ENCODE peak calls at places on chromosome 17, in seven cellular contexts. One of them, this sample, is unnamed.

GRCh38 chr17:746181-746580 is 5.9 kb downstream of the GEMIN4 start:
- DNase-seq in PC-9: no peak
- DNase-seq in left ventricle myocardium inferior: no peak
- DNase-seq in Calu3: no peak
- DNase-seq in astrocyte of the spinal cord: no peak
- DNase-seq in heart left ventricle: no peak
- DNase-seq in mucosa of descending colon: no peak
- DNase-seq in this sample: no peak

GRCh38 chr17:5800646-5801045 is 216.3 kb upstream of the NLRP1 start:
- DNase-seq in PC-9: no peak
- DNase-seq in left ventricle myocardium inferior: no peak
- DNase-seq in Calu3: no peak
- DNase-seq in astrocyte of the spinal cord: no peak
- DNase-seq in heart left ventricle: no peak
- DNase-seq in mucosa of descending colon: no peak
- DNase-seq in this sample: no peak

GRCh38 chr17:59631221-59631720 is 11.6 kb downstream of the CLTC start:
- DNase-seq in PC-9: no peak
- DNase-seq in left ventricle myocardium inferior: no peak
- DNase-seq in Calu3: no peak
- DNase-seq in astrocyte of the spinal cord: no peak
- DNase-seq in heart left ventricle: no peak
- DNase-seq in mucosa of descending colon: no peak
- DNase-seq in this sample: no peak

GRCh38 chr17:17056167-17056562 is 13.9 kb downstream of the MPRIP start:
- DNase-seq in PC-9: no peak
- DNase-seq in left ventricle myocardium inferior: no peak
- DNase-seq in Calu3: no peak
- DNase-seq in astrocyte of the spinal cord: no peak
- DNase-seq in heart left ventricle: no peak
- DNase-seq in mucosa of descending colon: no peak
- DNase-seq in this sample: no peak

GRCh38 chr17:78969865-78970264 is 9.9 kb downstream of the LGALS3BP start:
- DNase-seq in PC-9: no peak
- DNase-seq in left ventricle myocardium inferior: no peak
- DNase-seq in Calu3: no peak
- DNase-seq in astrocyte of the spinal cord: no peak
- DNase-seq in heart left ventricle: no peak
- DNase-seq in mucosa of descending colon: no peak
- DNase-seq in this sample: no peak

GRCh38 chr17:46046957-46047356 is 47.9 kb downstream of the STH start:
- DNase-seq in PC-9: no peak
- DNase-seq in left ventricle myocardium inferior: no peak
- DNase-seq in Calu3: no peak
- DNase-seq in astrocyte of the spinal cord: no peak
- DNase-seq in heart left ventricle: no peak
- DNase-seq in mucosa of descending colon: no peak
- DNase-seq in this sample: peak

GRCh38 chr17:11269210-11269609 is 28.2 kb downstream of the SHISA6 start:
- DNase-seq in PC-9: no peak
- DNase-seq in left ventricle myocardium inferior: no peak
- DNase-seq in Calu3: no peak
- DNase-seq in astrocyte of the spinal cord: no peak
- DNase-seq in heart left ventricle: no peak
- DNase-seq in mucosa of descending colon: no peak
- DNase-seq in this sample: no peak

GRCh38 chr17:13631541-13631940 is 29.8 kb upstream of the HS3ST3A1 start:
- DNase-seq in PC-9: no peak
- DNase-seq in left ventricle myocardium inferior: no peak
- DNase-seq in Calu3: no peak
- DNase-seq in astrocyte of the spinal cord: no peak
- DNase-seq in heart left ventricle: no peak
- DNase-seq in mucosa of descending colon: no peak
- DNase-seq in this sample: no peak

GRCh38 chr17:83182620-83183063 is 103.2 kb downstream of the METRNL start:
- DNase-seq in PC-9: no peak
- DNase-seq in left ventricle myocardium inferior: no peak
- DNase-seq in Calu3: no peak
- DNase-seq in astrocyte of the spinal cord: no peak
- DNase-seq in heart left ventricle: peak
- DNase-seq in mucosa of descending colon: peak
- DNase-seq in this sample: no peak

GRCh38 chr17:82808006-82808405 is 31.8 kb downstream of the ZNF750 start:
- DNase-seq in PC-9: no peak
- DNase-seq in left ventricle myocardium inferior: no peak
- DNase-seq in Calu3: no peak
- DNase-seq in astrocyte of the spinal cord: no peak
- DNase-seq in heart left ventricle: no peak
- DNase-seq in mucosa of descending colon: peak
- DNase-seq in this sample: no peak

GRCh38 chr17:8056976-8057625 is 18.2 kb downstream of the ALOX15B start:
- DNase-seq in PC-9: no peak
- DNase-seq in left ventricle myocardium inferior: no peak
- DNase-seq in Calu3: no peak
- DNase-seq in astrocyte of the spinal cord: no peak
- DNase-seq in heart left ventricle: no peak
- DNase-seq in mucosa of descending colon: no peak
- DNase-seq in this sample: no peak

GRCh38 chr17:27049104-27049784 is 244.7 kb upstream of the WSB1 start:
- DNase-seq in PC-9: no peak
- DNase-seq in left ventricle myocardium inferior: no peak
- DNase-seq in Calu3: no peak
- DNase-seq in astrocyte of the spinal cord: no peak
- DNase-seq in heart left ventricle: no peak
- DNase-seq in mucosa of descending colon: no peak
- DNase-seq in this sample: no peak

GRCh38 chr17:74361613-74362391 is at the start of gene BTBD17:
- DNase-seq in PC-9: no peak
- DNase-seq in left ventricle myocardium inferior: peak
- DNase-seq in Calu3: peak
- DNase-seq in astrocyte of the spinal cord: no peak
- DNase-seq in heart left ventricle: peak
- DNase-seq in mucosa of descending colon: no peak
- DNase-seq in this sample: peak

GRCh38 chr17:56824503-56824902 is 9.2 kb downstream of the C17orf67 start:
- DNase-seq in PC-9: peak
- DNase-seq in left ventricle myocardium inferior: no peak
- DNase-seq in Calu3: no peak
- DNase-seq in astrocyte of the spinal cord: no peak
- DNase-seq in heart left ventricle: no peak
- DNase-seq in mucosa of descending colon: no peak
- DNase-seq in this sample: peak

GRCh38 chr17:74478369-74479100 is 12.1 kb downstream of the CD300A start:
- DNase-seq in PC-9: no peak
- DNase-seq in left ventricle myocardium inferior: no peak
- DNase-seq in Calu3: no peak
- DNase-seq in astrocyte of the spinal cord: no peak
- DNase-seq in heart left ventricle: no peak
- DNase-seq in mucosa of descending colon: no peak
- DNase-seq in this sample: no peak

GRCh38 chr17:63568563-63568962 is 18.3 kb downstream of the DCAF7 start:
- DNase-seq in PC-9: no peak
- DNase-seq in left ventricle myocardium inferior: no peak
- DNase-seq in Calu3: no peak
- DNase-seq in astrocyte of the spinal cord: no peak
- DNase-seq in heart left ventricle: no peak
- DNase-seq in mucosa of descending colon: no peak
- DNase-seq in this sample: no peak

GRCh38 chr17:304461-304860 is 48.1 kb downstream of the RPH3AL start:
- DNase-seq in PC-9: no peak
- DNase-seq in left ventricle myocardium inferior: no peak
- DNase-seq in Calu3: no peak
- DNase-seq in astrocyte of the spinal cord: no peak
- DNase-seq in heart left ventricle: no peak
- DNase-seq in mucosa of descending colon: peak
- DNase-seq in this sample: no peak

GRCh38 chr17:64281962-64282752 is 19.1 kb upstream of the TEX2 start:
- DNase-seq in PC-9: peak
- DNase-seq in left ventricle myocardium inferior: peak
- DNase-seq in Calu3: peak
- DNase-seq in astrocyte of the spinal cord: peak
- DNase-seq in heart left ventricle: peak
- DNase-seq in mucosa of descending colon: no peak
- DNase-seq in this sample: peak

GRCh38 chr17:63381101-63381729 is 64.9 kb downstream of the CYB561 start:
- DNase-seq in PC-9: no peak
- DNase-seq in left ventricle myocardium inferior: no peak
- DNase-seq in Calu3: no peak
- DNase-seq in astrocyte of the spinal cord: no peak
- DNase-seq in heart left ventricle: no peak
- DNase-seq in mucosa of descending colon: no peak
- DNase-seq in this sample: no peak

GRCh38 chr17:70919241-70919640 is 749.9 kb downstream of the KCNJ2 start:
- DNase-seq in PC-9: no peak
- DNase-seq in left ventricle myocardium inferior: no peak
- DNase-seq in Calu3: no peak
- DNase-seq in astrocyte of the spinal cord: no peak
- DNase-seq in heart left ventricle: no peak
- DNase-seq in mucosa of descending colon: no peak
- DNase-seq in this sample: no peak

GRCh38 chr17:6539871-6540270 is 16.5 kb downstream of the PITPNM3 start:
- DNase-seq in PC-9: no peak
- DNase-seq in left ventricle myocardium inferior: no peak
- DNase-seq in Calu3: no peak
- DNase-seq in astrocyte of the spinal cord: no peak
- DNase-seq in heart left ventricle: no peak
- DNase-seq in mucosa of descending colon: no peak
- DNase-seq in this sample: no peak

GRCh38 chr17:75587718-75588545 is at the start of gene MYO15B:
- DNase-seq in PC-9: no peak
- DNase-seq in left ventricle myocardium inferior: peak
- DNase-seq in Calu3: peak
- DNase-seq in astrocyte of the spinal cord: peak
- DNase-seq in heart left ventricle: peak
- DNase-seq in mucosa of descending colon: peak
- DNase-seq in this sample: peak

GRCh38 chr17:7403043-7403901 is 625 bp downstream of the TMEM256 start:
- DNase-seq in PC-9: no peak
- DNase-seq in left ventricle myocardium inferior: peak
- DNase-seq in Calu3: no peak
- DNase-seq in astrocyte of the spinal cord: no peak
- DNase-seq in heart left ventricle: peak
- DNase-seq in mucosa of descending colon: peak
- DNase-seq in this sample: peak

GRCh38 chr17:53462393-53462811 is 360.3 kb upstream of the KIF2B start:
- DNase-seq in PC-9: no peak
- DNase-seq in left ventricle myocardium inferior: no peak
- DNase-seq in Calu3: no peak
- DNase-seq in astrocyte of the spinal cord: peak
- DNase-seq in heart left ventricle: no peak
- DNase-seq in mucosa of descending colon: no peak
- DNase-seq in this sample: no peak

GRCh38 chr17:4583796-4584124 is 569 bp upstream of the SMTNL2 start:
- DNase-seq in PC-9: no peak
- DNase-seq in left ventricle myocardium inferior: no peak
- DNase-seq in Calu3: no peak
- DNase-seq in astrocyte of the spinal cord: no peak
- DNase-seq in heart left ventricle: no peak
- DNase-seq in mucosa of descending colon: no peak
- DNase-seq in this sample: peak
- TF ChIP-seq CTCF in PC-9: no peak
- TF ChIP-seq CTCF in left ventricle myocardium inferior: peak
- TF ChIP-seq CTCF in Calu3: no peak
- TF ChIP-seq CTCF in astrocyte of the spinal cord: peak
- TF ChIP-seq CTCF in heart left ventricle: peak
- TF ChIP-seq CTCF in mucosa of descending colon: no peak
- TF ChIP-seq CTCF in this sample: peak

GRCh38 chr17:31533546-31534155 is 142.2 kb downstream of the RAB11FIP4 start:
- DNase-seq in PC-9: no peak
- DNase-seq in left ventricle myocardium inferior: no peak
- DNase-seq in Calu3: peak
- DNase-seq in astrocyte of the spinal cord: peak
- DNase-seq in heart left ventricle: no peak
- DNase-seq in mucosa of descending colon: no peak
- DNase-seq in this sample: peak
- TF ChIP-seq CTCF in PC-9: no peak
- TF ChIP-seq CTCF in left ventricle myocardium inferior: peak
- TF ChIP-seq CTCF in Calu3: no peak
- TF ChIP-seq CTCF in astrocyte of the spinal cord: peak
- TF ChIP-seq CTCF in heart left ventricle: no peak
- TF ChIP-seq CTCF in mucosa of descending colon: no peak
- TF ChIP-seq CTCF in this sample: peak

DNA sequence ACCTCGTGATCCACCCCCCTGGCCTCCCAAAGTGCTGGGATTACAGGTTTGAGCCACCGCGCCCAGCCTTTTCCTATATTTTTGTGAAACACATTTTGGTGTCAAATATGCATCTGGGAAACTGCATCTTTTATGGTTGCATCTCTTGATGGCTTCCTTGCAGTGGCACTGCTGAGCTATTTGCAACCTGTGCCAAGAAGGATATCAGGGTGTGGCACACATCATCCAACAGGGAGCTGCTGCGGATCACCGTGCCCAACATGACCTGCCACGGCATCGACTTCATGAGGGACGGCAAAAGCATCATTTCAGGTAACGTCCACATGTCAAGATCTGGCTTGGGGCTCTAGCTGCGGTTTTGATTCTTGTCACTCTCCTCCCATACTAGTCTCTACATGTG is 16.8 kb upstream of the USP43 start:
- DNase-seq in PC-9: peak
- DNase-seq in left ventricle myocardium inferior: no peak
- DNase-seq in Calu3: peak
- DNase-seq in astrocyte of the spinal cord: no peak
- DNase-seq in heart left ventricle: no peak
- DNase-seq in mucosa of descending colon: no peak
- DNase-seq in this sample: no peak
- TF ChIP-seq CTCF in PC-9: no peak
- TF ChIP-seq CTCF in left ventricle myocardium inferior: no peak
- TF ChIP-seq CTCF in Calu3: no peak
- TF ChIP-seq CTCF in astrocyte of the spinal cord: no peak
- TF ChIP-seq CTCF in heart left ventricle: no peak
- TF ChIP-seq CTCF in mucosa of descending colon: no peak
- TF ChIP-seq CTCF in this sample: no peak

DNA sequence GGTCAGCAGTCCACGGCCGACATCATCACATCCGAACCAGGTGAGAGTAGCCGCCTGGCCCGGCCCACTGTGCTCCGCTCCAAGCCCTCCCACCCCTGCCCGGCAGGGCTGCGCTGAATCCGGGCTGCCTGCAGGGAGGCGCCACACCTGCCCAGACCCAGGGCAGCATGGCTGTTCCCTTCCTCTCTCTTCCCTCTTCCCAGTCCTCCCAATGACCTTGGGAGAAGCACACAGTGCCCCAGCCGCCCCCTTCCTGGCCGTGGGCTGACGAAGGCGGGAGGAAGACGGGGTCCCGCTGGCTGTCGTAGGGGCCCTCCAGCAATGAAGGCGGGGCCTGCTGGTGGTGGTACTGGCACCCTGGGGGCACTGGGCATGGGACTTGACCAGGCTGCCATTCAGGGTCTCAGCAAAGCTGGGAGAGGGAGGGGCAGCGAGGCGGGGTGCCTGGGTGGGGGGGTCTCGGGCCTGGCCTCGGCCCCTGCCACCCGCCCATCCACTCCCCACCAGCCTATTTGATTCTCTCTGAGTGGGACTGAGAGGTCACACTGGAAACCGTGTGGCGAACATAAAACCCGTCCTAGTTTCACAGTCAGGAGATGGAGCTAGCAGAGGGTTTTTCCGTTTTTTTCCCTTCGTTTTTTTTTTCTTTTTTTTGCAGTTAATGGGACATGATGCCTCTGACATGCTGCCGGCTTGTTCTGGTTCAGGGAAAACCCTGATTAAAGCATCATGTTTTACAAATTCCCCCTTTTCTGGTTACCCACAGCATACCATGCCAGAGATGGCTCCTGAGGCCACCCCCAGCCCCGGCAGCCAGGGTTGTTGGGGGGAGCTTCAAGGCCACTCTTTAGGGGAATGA is 50.6 kb downstream of the BAHCC1 start:
- DNase-seq in PC-9: no peak
- DNase-seq in left ventricle myocardium inferior: no peak
- DNase-seq in Calu3: no peak
- DNase-seq in astrocyte of the spinal cord: no peak
- DNase-seq in heart left ventricle: no peak
- DNase-seq in mucosa of descending colon: no peak
- DNase-seq in this sample: no peak
- TF ChIP-seq CTCF in PC-9: no peak
- TF ChIP-seq CTCF in left ventricle myocardium inferior: no peak
- TF ChIP-seq CTCF in Calu3: no peak
- TF ChIP-seq CTCF in astrocyte of the spinal cord: no peak
- TF ChIP-seq CTCF in heart left ventricle: no peak
- TF ChIP-seq CTCF in mucosa of descending colon: no peak
- TF ChIP-seq CTCF in this sample: no peak

This sample was measured in A673.